ENCODE peak calls at places on chromosomes 11 and 22, in four cellular contexts. X, G, L and M are unnamed samples.

GRCh38 chr11:93209476-93209875 is 11.7 kb upstream of the SLC36A4 start:
- DNase-seq in L (no peak), G (no peak), X (no peak), M (no peak)

GRCh38 chr22:49639956-49640355 is 187.7 kb downstream of the BRD1 start:
- DNase-seq in L (no peak), X (no peak), G (no peak), M (no peak)

GRCh38 chr11:26700536-26701235 is 21.2 kb downstream of the SLC5A12 start:
- DNase-seq in L (no peak), X (no peak), G (no peak), M (no peak)

GRCh38 chr11:47259178-47259977 is 1.6 kb downstream of the NR1H3 start:
- DNase-seq in L (peak), X (no peak), G (peak), M (no peak)

GRCh38 chr22:28373841-28374240 is 305.8 kb downstream of the TTC28 start:
- DNase-seq in X (no peak), L (peak), G (no peak), M (no peak)

GRCh38 chr11:27081056-27081455 is 40.4 kb downstream of the BBOX1 start:
- DNase-seq in G (no peak), L (peak), X (no peak), M (no peak)

GRCh38 chr11:75344186-75344585 is 7.3 kb downstream of the ARRB1 start:
- DNase-seq in G (no peak), X (no peak), L (no peak), M (no peak)

GRCh38 chr22:44363214-44363979 is 50.6 kb upstream of the SHISAL1 start:
- DNase-seq in G (no peak), X (peak), L (peak), M (peak)

GRCh38 chr22:32587449-32587848 is 112.8 kb downstream of the FBXO7 start:
- DNase-seq in G (no peak), X (no peak), L (no peak), M (no peak)

GRCh38 chr11:111128471-111128870 is 117.1 kb upstream of the POU2AF2 start:
- DNase-seq in L (no peak), G (no peak), X (no peak), M (no peak)

GRCh38 chr22:48825802-48826520 is 1001.7 kb downstream of the BRD1 start:
- DNase-seq in X (no peak), G (no peak), L (no peak), M (no peak)

GRCh38 chr11:118918128-118918685 is 7.5 kb downstream of the BCL9L start:
- DNase-seq in L (peak), X (no peak), G (no peak), M (no peak)

GRCh38 chr22:30822216-30823014 is 127.7 kb downstream of the OSBP2 start:
- DNase-seq in L (peak), G (no peak), X (no peak), M (no peak)

GRCh38 chr22:42910221-42910942 is 53.3 kb upstream of the ARFGAP3 start:
- DNase-seq in L (no peak), X (no peak), G (no peak), M (no peak)

GRCh38 chr22:19069451-19069850 is 52.8 kb downstream of the DGCR2 start:
- DNase-seq in L (no peak), X (no peak), G (no peak), M (no peak)

GRCh38 chr11:21263026-21263425 is 593.6 kb downstream of the NELL1 start:
- DNase-seq in L (no peak), X (no peak), G (no peak), M (no peak)

GRCh38 chr11:91926967-91927366 is 297.7 kb upstream of the FAT3 start:
- DNase-seq in X (no peak), G (no peak), L (no peak), M (no peak)

GRCh38 chr22:20509344-20510047 is 2.1 kb downstream of the MED15 start:
- DNase-seq in G (peak), L (peak), X (peak), M (peak)

GRCh38 chr11:8786933-8787332 is 104.3 kb downstream of the RPL27A start:
- DNase-seq in L (peak), X (no peak), G (no peak), M (no peak)

DNA sequence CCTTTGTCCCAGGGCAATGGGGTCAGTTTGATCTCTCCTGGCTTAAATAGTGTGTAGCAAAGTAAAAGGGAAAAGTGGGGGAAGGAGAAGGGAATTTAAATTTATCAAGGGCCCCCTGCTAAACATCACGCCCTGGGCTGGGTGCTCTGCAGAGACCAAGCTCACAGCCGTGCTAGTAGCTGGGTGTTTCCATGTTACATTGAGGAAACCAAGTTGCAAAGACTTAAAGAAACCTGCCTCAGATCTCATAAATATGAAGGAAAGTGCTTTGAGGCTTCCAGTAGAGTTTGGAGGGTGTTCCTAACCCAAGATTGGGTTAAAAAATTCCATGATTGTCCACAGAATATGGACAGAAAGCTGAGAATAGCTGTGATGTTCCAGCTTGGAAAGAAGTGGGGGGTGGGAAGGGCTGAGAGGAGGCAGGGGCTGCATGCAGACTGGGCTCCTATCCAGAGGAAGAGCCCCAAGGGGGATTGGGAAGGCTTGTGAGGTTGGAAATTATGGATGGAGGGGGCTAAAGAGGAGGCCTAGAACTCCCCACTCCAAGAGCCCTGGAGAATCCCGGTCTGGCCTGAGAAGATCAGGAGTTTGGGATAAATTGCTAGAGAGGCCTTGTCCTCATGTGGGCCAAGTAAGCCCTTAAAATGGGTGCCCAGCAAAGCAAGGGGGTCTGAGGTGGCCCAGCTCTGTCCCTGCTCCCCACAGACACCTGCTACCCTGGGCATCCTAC is 25.0 kb upstream of the OAF start:
- DNase-seq in L (no peak), G (no peak), X (no peak), M (no peak)
- H3K4me3 ChIP-seq in L (no peak), G (no peak), X (no peak), M (no peak)

GRCh38 chr11:123062892-123063395 is 1.0 kb upstream of the HSPA8 start:
- DNase-seq in X (no peak), L (peak), G (peak), M (peak)
- TF ChIP-seq CTCF in X (no peak), L (no peak), G (no peak), M (no peak)

DNA sequence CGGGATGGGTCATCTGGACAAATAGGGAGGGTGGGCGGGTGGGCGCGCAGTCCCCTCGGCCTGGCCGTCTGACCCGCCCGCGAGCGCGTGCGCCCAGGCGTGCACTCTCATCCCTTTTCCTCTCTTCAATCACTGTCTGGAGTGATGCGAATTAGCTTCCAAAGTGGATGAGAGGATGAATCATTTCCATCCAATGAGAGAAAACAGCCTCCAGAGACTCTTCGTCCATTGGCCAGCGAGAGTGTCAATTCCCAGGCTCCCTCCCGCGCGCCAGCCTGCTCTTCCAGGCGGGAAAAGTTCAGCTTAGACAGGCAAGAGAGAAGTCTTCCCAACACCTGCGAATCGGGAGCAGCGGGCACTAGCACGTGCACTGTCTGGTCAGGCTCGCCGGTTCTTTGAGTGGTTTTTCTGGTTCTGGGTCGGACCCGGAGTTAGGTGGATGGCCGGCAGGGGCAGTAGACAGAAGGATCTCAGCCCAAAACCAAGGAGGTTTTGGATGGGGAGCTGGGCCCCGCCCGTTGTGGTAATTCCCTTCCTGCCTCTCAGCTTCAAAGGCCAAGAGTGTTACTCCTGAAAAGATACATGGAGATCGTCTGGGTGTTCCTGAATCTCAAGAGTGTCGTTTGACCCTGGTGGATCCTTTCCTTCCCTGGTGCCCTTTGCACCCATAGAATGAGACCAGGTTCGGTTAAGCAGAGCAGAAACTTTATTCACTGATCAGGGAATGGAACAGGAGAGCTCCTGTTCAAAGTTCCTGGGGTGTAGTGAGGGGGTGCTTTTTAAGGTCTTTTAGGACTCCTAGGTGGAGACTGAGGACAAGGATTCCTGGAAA is 33.4 kb upstream of the GLYATL1 start:
- DNase-seq in L (peak), G (no peak), X (peak), M (peak)
- H3K4me3 ChIP-seq in L (peak), G (no peak), X (peak), M (peak)

GRCh38 chr11:18775492-18776292 is 15.9 kb downstream of the PTPN5 start:
- DNase-seq in X (no peak), G (peak), L (peak), M (no peak)
- TF ChIP-seq CTCF in X (peak), G (peak), L (peak), M (peak)

GRCh38 chr11:67379061-67380058 is 6.0 kb upstream of the CLCF1 start:
- DNase-seq in G (no peak), L (peak), X (no peak), M (no peak)
- H3K4me3 ChIP-seq in G (no peak), L (no peak), X (no peak), M (no peak)

GRCh38 chr11:105856954-105857353 is 165.1 kb downstream of the MSANTD4 start:
- DNase-seq in L (no peak), X (no peak), G (no peak), M (no peak)

GRCh38 chr11:105860105-105860504 is 161.9 kb downstream of the MSANTD4 start:
- DNase-seq in L (no peak), X (no peak), G (no peak), M (no peak)

GRCh38 chr11:105862736-105863367 is 159.2 kb downstream of the MSANTD4 start:
- DNase-seq in G (peak), L (peak), X (peak), M (peak)

DNA sequence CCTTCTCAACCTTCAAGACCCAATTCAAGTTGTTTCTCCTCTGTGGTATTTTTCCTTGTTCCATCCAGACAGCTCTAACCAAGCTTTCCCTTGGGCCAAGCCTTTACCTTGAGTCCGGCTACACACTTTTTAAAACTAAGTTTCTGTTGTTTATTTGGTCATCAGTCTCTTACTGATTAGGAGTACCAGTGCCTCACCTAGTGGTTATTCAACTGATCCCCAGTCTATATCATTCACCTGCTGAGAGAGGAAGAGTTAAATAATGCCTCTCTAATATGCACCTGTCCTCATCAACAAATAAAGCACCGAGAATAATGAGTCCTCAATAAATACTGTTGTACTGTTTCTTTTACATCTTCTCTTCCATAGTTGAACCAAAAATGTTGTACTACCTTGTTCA is 160.8 kb downstream of the MSANTD4 start:
- DNase-seq in X (no peak), L (peak), G (no peak), M (no peak)
- TF ChIP-seq CTCF in X (no peak), L (no peak), G (no peak), M (peak)